ENCODE peak calls at places on chromosome 22, in eight cellular contexts. One of them, this sample, is unnamed.

GRCh38 chr22:24247564-24248344 is 2.9 kb upstream of the GGT5 start:
- DNase-seq in colonic mucosa: peak
- DNase-seq in EH: peak
- DNase-seq in spleen: peak
- DNase-seq in substantia nigra: peak
- DNase-seq in NCI-H1092: peak
- DNase-seq in mucosa of descending colon: peak
- DNase-seq in progenitor cell of endocrine pancreas: peak
- DNase-seq in this sample: peak

GRCh38 chr22:43241138-43241597 is 54.2 kb upstream of the TTLL12 start:
- DNase-seq in colonic mucosa: no peak
- DNase-seq in EH: no peak
- DNase-seq in spleen: no peak
- DNase-seq in substantia nigra: no peak
- DNase-seq in NCI-H1092: no peak
- DNase-seq in mucosa of descending colon: no peak
- DNase-seq in progenitor cell of endocrine pancreas: no peak
- DNase-seq in this sample: no peak

GRCh38 chr22:33519140-33519973 is 400.9 kb downstream of the LARGE1 start:
- DNase-seq in colonic mucosa: peak
- DNase-seq in EH: peak
- DNase-seq in spleen: no peak
- DNase-seq in substantia nigra: peak
- DNase-seq in NCI-H1092: peak
- DNase-seq in mucosa of descending colon: no peak
- DNase-seq in progenitor cell of endocrine pancreas: peak
- DNase-seq in this sample: no peak

GRCh38 chr22:21876486-21877176 is 9.2 kb upstream of the MAPK1 start:
- DNase-seq in colonic mucosa: no peak
- DNase-seq in EH: peak
- DNase-seq in spleen: no peak
- DNase-seq in substantia nigra: no peak
- DNase-seq in NCI-H1092: no peak
- DNase-seq in mucosa of descending colon: no peak
- DNase-seq in progenitor cell of endocrine pancreas: no peak
- DNase-seq in this sample: no peak

GRCh38 chr22:22099194-22099486 is 116.6 kb upstream of the TOP3B start:
- DNase-seq in colonic mucosa: no peak
- DNase-seq in EH: no peak
- DNase-seq in spleen: no peak
- DNase-seq in substantia nigra: no peak
- DNase-seq in NCI-H1092: no peak
- DNase-seq in mucosa of descending colon: no peak
- DNase-seq in progenitor cell of endocrine pancreas: no peak
- DNase-seq in this sample: no peak

GRCh38 chr22:49380828-49381114 is 446.9 kb downstream of the BRD1 start:
- DNase-seq in colonic mucosa: no peak
- DNase-seq in EH: no peak
- DNase-seq in spleen: peak
- DNase-seq in substantia nigra: no peak
- DNase-seq in NCI-H1092: no peak
- DNase-seq in mucosa of descending colon: no peak
- DNase-seq in progenitor cell of endocrine pancreas: no peak
- DNase-seq in this sample: no peak

GRCh38 chr22:49295851-49296560 is 531.7 kb downstream of the BRD1 start:
- DNase-seq in colonic mucosa: no peak
- DNase-seq in EH: no peak
- DNase-seq in spleen: peak
- DNase-seq in substantia nigra: no peak
- DNase-seq in NCI-H1092: no peak
- DNase-seq in mucosa of descending colon: no peak
- DNase-seq in progenitor cell of endocrine pancreas: peak
- DNase-seq in this sample: no peak

GRCh38 chr22:24106385-24107381 is 74.6 kb upstream of the SUSD2 start:
- DNase-seq in colonic mucosa: no peak
- DNase-seq in EH: peak
- DNase-seq in spleen: no peak
- DNase-seq in substantia nigra: no peak
- DNase-seq in NCI-H1092: no peak
- DNase-seq in mucosa of descending colon: no peak
- DNase-seq in progenitor cell of endocrine pancreas: no peak
- DNase-seq in this sample: no peak

GRCh38 chr22:20725987-20726558 is 47.8 kb upstream of the SERPIND1 start:
- DNase-seq in colonic mucosa: no peak
- DNase-seq in EH: peak
- DNase-seq in spleen: peak
- DNase-seq in substantia nigra: no peak
- DNase-seq in NCI-H1092: no peak
- DNase-seq in mucosa of descending colon: peak
- DNase-seq in progenitor cell of endocrine pancreas: no peak
- DNase-seq in this sample: no peak

GRCh38 chr22:20804650-20805049 is 30.7 kb downstream of the SERPIND1 start:
- DNase-seq in colonic mucosa: no peak
- DNase-seq in EH: no peak
- DNase-seq in spleen: no peak
- DNase-seq in substantia nigra: no peak
- DNase-seq in NCI-H1092: no peak
- DNase-seq in mucosa of descending colon: no peak
- DNase-seq in progenitor cell of endocrine pancreas: no peak
- DNase-seq in this sample: no peak

GRCh38 chr22:44422742-44423370 is 75.2 kb downstream of the RTL6 start:
- DNase-seq in colonic mucosa: no peak
- DNase-seq in EH: no peak
- DNase-seq in spleen: peak
- DNase-seq in substantia nigra: no peak
- DNase-seq in NCI-H1092: no peak
- DNase-seq in mucosa of descending colon: peak
- DNase-seq in progenitor cell of endocrine pancreas: no peak
- DNase-seq in this sample: no peak

GRCh38 chr22:45484742-45485141 is 17.9 kb upstream of the FBLN1 start:
- DNase-seq in colonic mucosa: no peak
- DNase-seq in EH: no peak
- DNase-seq in spleen: peak
- DNase-seq in substantia nigra: no peak
- DNase-seq in NCI-H1092: no peak
- DNase-seq in mucosa of descending colon: no peak
- DNase-seq in progenitor cell of endocrine pancreas: no peak
- DNase-seq in this sample: no peak

This sample was measured in C1 segment of cervical spinal cord.